ENCODE peak calls at places on chromosomes 7 and 10, in four cellular contexts. W is EH; K is T-helper 2 cell; R is stimulated activated CD4-positive, alpha-beta T cell treated with anti-CD3 and anti-CD28 coated beads, Interleukin-12 subunit alpha, Interleukin-12 subunit beta, amount 100 ng/mL, for 4 hours. M is an unnamed sample.

GRCh38 chr10:6136215-6137201 is 47.7 kb downstream of the RBM17 start:
- DNase-seq in W (peak), K (peak), R (peak), M (no peak)

GRCh38 chr10:119466655-119467054 is 75.9 kb downstream of the RGS10 start:
- DNase-seq in W (peak), K (peak), R (no peak), M (no peak)

GRCh38 chr10:17233534-17233933 is 5.5 kb downstream of the VIM start:
- DNase-seq in W (peak), K (no peak), R (no peak), M (peak)

GRCh38 chr7:3028071-3028766 is 15.4 kb downstream of the CARD11 start:
- DNase-seq in W (peak), K (peak), R (peak), M (no peak)

GRCh38 chr7:151397026-151397425 is 12.8 kb downstream of the WDR86 start:
- DNase-seq in W (no peak), K (no peak), R (no peak), M (no peak)

GRCh38 chr7:96017877-96018276 is 245.5 kb downstream of the DYNC1I1 start:
- DNase-seq in W (no peak), K (no peak), R (no peak), M (no peak)

GRCh38 chr7:55690-56248 is 136.6 kb upstream of the FAM20C start:
- DNase-seq in W (no peak), K (no peak), R (no peak), M (no peak)

GRCh38 chr7:77697535-77697831 is 1.2 kb downstream of the RSBN1L start:
- DNase-seq in W (peak), K (peak), R (peak), M (peak)

GRCh38 chr10:85682621-85683020 is 684.0 kb downstream of the GRID1 start:
- DNase-seq in W (no peak), K (no peak), R (no peak), M (no peak)

GRCh38 chr7:50508471-50508943 is 56.7 kb downstream of the DDC start:
- DNase-seq in W (no peak), K (no peak), R (no peak), M (no peak)

GRCh38 chr7:122203814-122204213 is 59.8 kb upstream of the AASS start:
- DNase-seq in W (no peak), K (no peak), R (no peak), M (no peak)

GRCh38 chr7:68444042-68444441 is 1154.2 kb upstream of the AUTS2 start:
- DNase-seq in W (no peak), K (no peak), R (no peak), M (no peak)

GRCh38 chr10:49595713-49596492 is 14.2 kb upstream of the SLC18A3 start:
- DNase-seq in W (peak), K (no peak), R (no peak), M (no peak)

GRCh38 chr10:50470798-50471582 is 152.8 kb downstream of the SGMS1 start:
- DNase-seq in W (peak), K (peak), R (no peak), M (no peak)

GRCh38 chr10:87696922-87697714 is 37.4 kb downstream of the PAPSS2 start:
- DNase-seq in W (peak), K (no peak), R (no peak), M (no peak)

GRCh38 chr10:77666821-77667220 is 29.2 kb upstream of the KCNMA1 start:
- DNase-seq in W (no peak), K (no peak), R (no peak), M (no peak)

GRCh38 chr7:66100408-66101050 is 14.1 kb upstream of the CRCP start:
- DNase-seq in W (no peak), K (no peak), R (no peak), M (no peak)

GRCh38 chr10:125201108-125201524 is 40.8 kb upstream of the CTBP2 start:
- DNase-seq in W (peak), K (no peak), R (no peak), M (no peak)

GRCh38 chr10:125029584-125030242 is 87.8 kb downstream of the ZRANB1 start:
- DNase-seq in W (peak), K (no peak), R (no peak), M (no peak)

GRCh38 chr7:107661081-107661864 is 645 bp downstream of the SLC26A4 start:
- DNase-seq in W (peak), K (peak), R (peak), M (peak)

GRCh38 chr10:1712314-1712713 is 25.0 kb downstream of the ADARB2 start:
- DNase-seq in W (no peak), K (no peak), R (no peak), M (no peak)

GRCh38 chr10:62794306-62794705 is 10.2 kb upstream of the ADO start:
- DNase-seq in W (peak), K (no peak), R (no peak), M (no peak)

GRCh38 chr7:158110661-158111555 is 476.7 kb downstream of the PTPRN2 start:
- DNase-seq in W (no peak), K (no peak), R (no peak), M (no peak)

GRCh38 chr7:5523052-5523711 is 99.5 kb upstream of the TNRC18 start:
- DNase-seq in W (peak), K (peak), R (no peak), M (no peak)

GRCh38 chr10:114304017-114304565 is 65.0 kb downstream of the VWA2 start:
- DNase-seq in W (peak), K (peak), R (peak), M (peak)

M was measured in ovary.